ENCODE peak calls at places on chromosomes 5 and 9, in five cellular contexts. One of them, this sample, is unnamed.
A peak's percentile ranks its signal among the peaks of the same experiment; 100 is the strongest.

GRCh38 chr5:150000990-150001659 is 586 bp downstream of the HMGXB3 start:
- DNase-seq in pancreas: peak; percentile 29
- DNase-seq in mucosa of descending colon: peak; percentile 75
- DNase-seq in activated B cell treated with CpG ODN at 0.5 μM for 24 hours: no peak
- DNase-seq in transverse colon: peak; percentile 57
- DNase-seq in this sample: peak; percentile 57

GRCh38 chr9:4934976-4935672 is 49.9 kb upstream of the JAK2 start:
- DNase-seq in pancreas: no peak
- DNase-seq in mucosa of descending colon: no peak
- DNase-seq in activated B cell treated with CpG ODN at 0.5 μM for 24 hours: no peak
- DNase-seq in transverse colon: no peak
- DNase-seq in this sample: no peak

GRCh38 chr5:107633171-107633901 is 37.4 kb downstream of the EFNA5 start:
- DNase-seq in pancreas: no peak
- DNase-seq in mucosa of descending colon: peak; percentile 29
- DNase-seq in activated B cell treated with CpG ODN at 0.5 μM for 24 hours: no peak
- DNase-seq in transverse colon: no peak
- DNase-seq in this sample: no peak

GRCh38 chr9:137556069-137556838 is 4.6 kb downstream of the MRPL41 start:
- DNase-seq in pancreas: no peak
- DNase-seq in mucosa of descending colon: peak; percentile 75
- DNase-seq in activated B cell treated with CpG ODN at 0.5 μM for 24 hours: no peak
- DNase-seq in transverse colon: peak; percentile 65
- DNase-seq in this sample: no peak

GRCh38 chr9:88056876-88057275 is 81.4 kb downstream of the SPATA31C2 start:
- DNase-seq in pancreas: no peak
- DNase-seq in mucosa of descending colon: no peak
- DNase-seq in activated B cell treated with CpG ODN at 0.5 μM for 24 hours: no peak
- DNase-seq in transverse colon: no peak
- DNase-seq in this sample: no peak

GRCh38 chr9:107732781-107733529 is 243.4 kb upstream of the KLF4 start:
- DNase-seq in pancreas: peak; percentile 22
- DNase-seq in mucosa of descending colon: no peak
- DNase-seq in activated B cell treated with CpG ODN at 0.5 μM for 24 hours: no peak
- DNase-seq in transverse colon: no peak
- DNase-seq in this sample: no peak

GRCh38 chr5:149400304-149400703 is 21.2 kb upstream of the IL17B start:
- DNase-seq in pancreas: no peak
- DNase-seq in mucosa of descending colon: no peak
- DNase-seq in activated B cell treated with CpG ODN at 0.5 μM for 24 hours: no peak
- DNase-seq in transverse colon: no peak
- DNase-seq in this sample: peak; percentile 10

GRCh38 chr9:123883634-123884033 is 46.3 kb downstream of the DENND1A start:
- DNase-seq in pancreas: no peak
- DNase-seq in mucosa of descending colon: no peak
- DNase-seq in activated B cell treated with CpG ODN at 0.5 μM for 24 hours: no peak
- DNase-seq in transverse colon: no peak
- DNase-seq in this sample: no peak

GRCh38 chr5:176697929-176698520 is 50.7 kb downstream of the TSPAN17 start:
- DNase-seq in pancreas: no peak
- DNase-seq in mucosa of descending colon: no peak
- DNase-seq in activated B cell treated with CpG ODN at 0.5 μM for 24 hours: no peak
- DNase-seq in transverse colon: no peak
- DNase-seq in this sample: no peak

GRCh38 chr9:78807286-78807685 is 510.4 kb downstream of the PSAT1 start:
- DNase-seq in pancreas: no peak
- DNase-seq in mucosa of descending colon: no peak
- DNase-seq in activated B cell treated with CpG ODN at 0.5 μM for 24 hours: no peak
- DNase-seq in transverse colon: no peak
- DNase-seq in this sample: no peak

GRCh38 chr5:19406576-19407365 is 581.2 kb downstream of the CDH18 start:
- DNase-seq in pancreas: no peak
- DNase-seq in mucosa of descending colon: no peak
- DNase-seq in activated B cell treated with CpG ODN at 0.5 μM for 24 hours: no peak
- DNase-seq in transverse colon: no peak
- DNase-seq in this sample: no peak

GRCh38 chr9:18741880-18742279 is 267.9 kb downstream of the ADAMTSL1 start:
- DNase-seq in pancreas: no peak
- DNase-seq in mucosa of descending colon: no peak
- DNase-seq in activated B cell treated with CpG ODN at 0.5 μM for 24 hours: no peak
- DNase-seq in transverse colon: no peak
- DNase-seq in this sample: no peak

GRCh38 chr5:168315991-168316578 is 24.6 kb downstream of the WWC1 start:
- DNase-seq in pancreas: peak; percentile 74
- DNase-seq in mucosa of descending colon: peak; percentile 66
- DNase-seq in activated B cell treated with CpG ODN at 0.5 μM for 24 hours: no peak
- DNase-seq in transverse colon: peak; percentile 76
- DNase-seq in this sample: no peak

GRCh38 chr9:7906783-7907182 is 107.2 kb upstream of the DMAC1 start:
- DNase-seq in pancreas: no peak
- DNase-seq in mucosa of descending colon: no peak
- DNase-seq in activated B cell treated with CpG ODN at 0.5 μM for 24 hours: no peak
- DNase-seq in transverse colon: no peak
- DNase-seq in this sample: no peak

GRCh38 chr5:171308453-171309275 is at the start of gene TLX3:
- DNase-seq in pancreas: no peak
- DNase-seq in mucosa of descending colon: no peak
- DNase-seq in activated B cell treated with CpG ODN at 0.5 μM for 24 hours: no peak
- DNase-seq in transverse colon: no peak
- DNase-seq in this sample: no peak

GRCh38 chr5:109533847-109534272 is 124.1 kb upstream of the PJA2 start:
- DNase-seq in pancreas: no peak
- DNase-seq in mucosa of descending colon: no peak
- DNase-seq in activated B cell treated with CpG ODN at 0.5 μM for 24 hours: no peak
- DNase-seq in transverse colon: no peak
- DNase-seq in this sample: no peak

GRCh38 chr5:145834917-145835838 is at the start of gene PRELID2:
- DNase-seq in pancreas: peak; percentile 92
- DNase-seq in mucosa of descending colon: peak; percentile 96
- DNase-seq in activated B cell treated with CpG ODN at 0.5 μM for 24 hours: peak; percentile 55
- DNase-seq in transverse colon: peak; percentile 94
- DNase-seq in this sample: peak; percentile 62

GRCh38 chr9:33850677-33851076 is 33.7 kb downstream of the UBE2R2 start:
- DNase-seq in pancreas: peak; percentile 47
- DNase-seq in mucosa of descending colon: no peak
- DNase-seq in activated B cell treated with CpG ODN at 0.5 μM for 24 hours: no peak
- DNase-seq in transverse colon: no peak
- DNase-seq in this sample: no peak

GRCh38 chr5:92741906-92742305 is 839.1 kb downstream of the NR2F1-AS1 start:
- DNase-seq in pancreas: no peak
- DNase-seq in mucosa of descending colon: no peak
- DNase-seq in activated B cell treated with CpG ODN at 0.5 μM for 24 hours: no peak
- DNase-seq in transverse colon: no peak
- DNase-seq in this sample: no peak

GRCh38 chr9:72633966-72634365 is 112.6 kb downstream of the TMC1 start:
- DNase-seq in pancreas: no peak
- DNase-seq in mucosa of descending colon: no peak
- DNase-seq in activated B cell treated with CpG ODN at 0.5 μM for 24 hours: no peak
- DNase-seq in transverse colon: no peak
- DNase-seq in this sample: no peak

GRCh38 chr5:68368686-68369359 is 153.3 kb downstream of the PIK3R1 start:
- DNase-seq in pancreas: no peak
- DNase-seq in mucosa of descending colon: no peak
- DNase-seq in activated B cell treated with CpG ODN at 0.5 μM for 24 hours: no peak
- DNase-seq in transverse colon: no peak
- DNase-seq in this sample: no peak

GRCh38 chr5:134649163-134649916 is 755 bp downstream of the SEC24A start:
- DNase-seq in pancreas: peak; percentile 33
- DNase-seq in mucosa of descending colon: no peak
- DNase-seq in activated B cell treated with CpG ODN at 0.5 μM for 24 hours: no peak
- DNase-seq in transverse colon: no peak
- DNase-seq in this sample: no peak

GRCh38 chr9:91676042-91676441 is 252.4 kb upstream of the NFIL3 start:
- DNase-seq in pancreas: no peak
- DNase-seq in mucosa of descending colon: no peak
- DNase-seq in activated B cell treated with CpG ODN at 0.5 μM for 24 hours: no peak
- DNase-seq in transverse colon: no peak
- DNase-seq in this sample: no peak

GRCh38 chr9:92141144-92142129 is 26.2 kb upstream of the SPTLC1 start:
- DNase-seq in pancreas: no peak
- DNase-seq in mucosa of descending colon: peak; percentile 43
- DNase-seq in activated B cell treated with CpG ODN at 0.5 μM for 24 hours: no peak
- DNase-seq in transverse colon: no peak
- DNase-seq in this sample: no peak

GRCh38 chr5:56247596-56247995 is 14.5 kb upstream of the ANKRD55 start:
- DNase-seq in pancreas: no peak
- DNase-seq in mucosa of descending colon: no peak
- DNase-seq in activated B cell treated with CpG ODN at 0.5 μM for 24 hours: no peak
- DNase-seq in transverse colon: no peak
- DNase-seq in this sample: no peak

GRCh38 chr9:85112933-85113418 is 443.4 kb downstream of the NTRK2 start:
- DNase-seq in pancreas: no peak
- DNase-seq in mucosa of descending colon: no peak
- DNase-seq in activated B cell treated with CpG ODN at 0.5 μM for 24 hours: no peak
- DNase-seq in transverse colon: no peak
- DNase-seq in this sample: no peak

GRCh38 chr5:176418251-176418650 is 1.9 kb upstream of the CLTB start:
- DNase-seq in pancreas: no peak
- DNase-seq in mucosa of descending colon: no peak
- DNase-seq in activated B cell treated with CpG ODN at 0.5 μM for 24 hours: no peak
- DNase-seq in transverse colon: peak; percentile 61
- DNase-seq in this sample: no peak

GRCh38 chr5:180375955-180376354 is 22.8 kb upstream of the GFPT2 start:
- DNase-seq in pancreas: no peak
- DNase-seq in mucosa of descending colon: no peak
- DNase-seq in activated B cell treated with CpG ODN at 0.5 μM for 24 hours: no peak
- DNase-seq in transverse colon: no peak
- DNase-seq in this sample: no peak

GRCh38 chr5:121962347-121962670 is 534 bp downstream of the SRFBP1 start:
- DNase-seq in pancreas: no peak
- DNase-seq in mucosa of descending colon: no peak
- DNase-seq in activated B cell treated with CpG ODN at 0.5 μM for 24 hours: no peak
- DNase-seq in transverse colon: no peak
- DNase-seq in this sample: no peak

GRCh38 chr9:129781991-129782390 is 21.0 kb upstream of the TOR1B start:
- DNase-seq in pancreas: no peak
- DNase-seq in mucosa of descending colon: no peak
- DNase-seq in activated B cell treated with CpG ODN at 0.5 μM for 24 hours: no peak
- DNase-seq in transverse colon: no peak
- DNase-seq in this sample: no peak

GRCh38 chr9:123360161-123361085 is 4.4 kb downstream of the CRB2 start:
- DNase-seq in pancreas: peak; percentile 78
- DNase-seq in mucosa of descending colon: peak; percentile 92
- DNase-seq in activated B cell treated with CpG ODN at 0.5 μM for 24 hours: peak; percentile 52
- DNase-seq in transverse colon: peak; percentile 87
- DNase-seq in this sample: no peak

GRCh38 chr5:52947208-52947607 is 41.9 kb upstream of the ITGA2 start:
- DNase-seq in pancreas: no peak
- DNase-seq in mucosa of descending colon: no peak
- DNase-seq in activated B cell treated with CpG ODN at 0.5 μM for 24 hours: no peak
- DNase-seq in transverse colon: no peak
- DNase-seq in this sample: no peak

GRCh38 chr9:131976157-131976740 is 103.4 kb downstream of the MED27 start:
- DNase-seq in pancreas: no peak
- DNase-seq in mucosa of descending colon: no peak
- DNase-seq in activated B cell treated with CpG ODN at 0.5 μM for 24 hours: no peak
- DNase-seq in transverse colon: no peak
- DNase-seq in this sample: no peak

GRCh38 chr9:75200892-75201470 is 112.7 kb downstream of the OSTF1 start:
- DNase-seq in pancreas: no peak
- DNase-seq in mucosa of descending colon: no peak
- DNase-seq in activated B cell treated with CpG ODN at 0.5 μM for 24 hours: no peak
- DNase-seq in transverse colon: no peak
- DNase-seq in this sample: no peak

GRCh38 chr5:173057062-173057924 is 1.1 kb downstream of the CREBRF start:
- DNase-seq in pancreas: peak; percentile 98
- DNase-seq in mucosa of descending colon: peak; percentile 99
- DNase-seq in activated B cell treated with CpG ODN at 0.5 μM for 24 hours: peak; percentile 98
- DNase-seq in transverse colon: peak; percentile 99
- DNase-seq in this sample: peak; percentile 99
- TF ChIP-seq CTCF in pancreas: no peak
- TF ChIP-seq CTCF in mucosa of descending colon: no peak
- TF ChIP-seq CTCF in activated B cell treated with CpG ODN at 0.5 μM for 24 hours: no peak
- TF ChIP-seq CTCF in transverse colon: peak; percentile 13
- TF ChIP-seq CTCF in this sample: no peak

GRCh38 chr5:120813551-120813950 is 349.5 kb downstream of the PRR16 start:
- DNase-seq in pancreas: no peak
- DNase-seq in mucosa of descending colon: no peak
- DNase-seq in activated B cell treated with CpG ODN at 0.5 μM for 24 hours: no peak
- DNase-seq in transverse colon: no peak
- DNase-seq in this sample: no peak

GRCh38 chr5:120818128-120818527 is 354.0 kb downstream of the PRR16 start:
- DNase-seq in pancreas: no peak
- DNase-seq in mucosa of descending colon: no peak
- DNase-seq in activated B cell treated with CpG ODN at 0.5 μM for 24 hours: no peak
- DNase-seq in transverse colon: no peak
- DNase-seq in this sample: no peak

GRCh38 chr5:120817044-120817985 is 353.2 kb downstream of the PRR16 start:
- DNase-seq in pancreas: no peak
- DNase-seq in mucosa of descending colon: no peak
- DNase-seq in activated B cell treated with CpG ODN at 0.5 μM for 24 hours: no peak
- DNase-seq in transverse colon: no peak
- DNase-seq in this sample: no peak
- TF ChIP-seq CTCF in pancreas: no peak
- TF ChIP-seq CTCF in mucosa of descending colon: no peak
- TF ChIP-seq CTCF in activated B cell treated with CpG ODN at 0.5 μM for 24 hours: no peak
- TF ChIP-seq CTCF in transverse colon: no peak
- TF ChIP-seq CTCF in this sample: no peak

GRCh38 chr9:135478858-135479468 is 619 bp upstream of the PPP1R26 start:
- DNase-seq in pancreas: peak; percentile 70
- DNase-seq in mucosa of descending colon: peak; percentile 77
- DNase-seq in activated B cell treated with CpG ODN at 0.5 μM for 24 hours: peak; percentile 25
- DNase-seq in transverse colon: peak; percentile 75
- DNase-seq in this sample: no peak
- TF ChIP-seq CTCF in pancreas: no peak
- TF ChIP-seq CTCF in mucosa of descending colon: no peak
- TF ChIP-seq CTCF in activated B cell treated with CpG ODN at 0.5 μM for 24 hours: no peak
- TF ChIP-seq CTCF in transverse colon: no peak
- TF ChIP-seq CTCF in this sample: peak; percentile 15

GRCh38 chr5:15499528-15500325 is at the start of gene FBXL7:
- DNase-seq in pancreas: no peak
- DNase-seq in mucosa of descending colon: peak; percentile 65
- DNase-seq in activated B cell treated with CpG ODN at 0.5 μM for 24 hours: no peak
- DNase-seq in transverse colon: peak; percentile 55
- DNase-seq in this sample: no peak
- TF ChIP-seq CTCF in pancreas: no peak
- TF ChIP-seq CTCF in mucosa of descending colon: no peak
- TF ChIP-seq CTCF in activated B cell treated with CpG ODN at 0.5 μM for 24 hours: no peak
- TF ChIP-seq CTCF in transverse colon: no peak
- TF ChIP-seq CTCF in this sample: no peak

DNA sequence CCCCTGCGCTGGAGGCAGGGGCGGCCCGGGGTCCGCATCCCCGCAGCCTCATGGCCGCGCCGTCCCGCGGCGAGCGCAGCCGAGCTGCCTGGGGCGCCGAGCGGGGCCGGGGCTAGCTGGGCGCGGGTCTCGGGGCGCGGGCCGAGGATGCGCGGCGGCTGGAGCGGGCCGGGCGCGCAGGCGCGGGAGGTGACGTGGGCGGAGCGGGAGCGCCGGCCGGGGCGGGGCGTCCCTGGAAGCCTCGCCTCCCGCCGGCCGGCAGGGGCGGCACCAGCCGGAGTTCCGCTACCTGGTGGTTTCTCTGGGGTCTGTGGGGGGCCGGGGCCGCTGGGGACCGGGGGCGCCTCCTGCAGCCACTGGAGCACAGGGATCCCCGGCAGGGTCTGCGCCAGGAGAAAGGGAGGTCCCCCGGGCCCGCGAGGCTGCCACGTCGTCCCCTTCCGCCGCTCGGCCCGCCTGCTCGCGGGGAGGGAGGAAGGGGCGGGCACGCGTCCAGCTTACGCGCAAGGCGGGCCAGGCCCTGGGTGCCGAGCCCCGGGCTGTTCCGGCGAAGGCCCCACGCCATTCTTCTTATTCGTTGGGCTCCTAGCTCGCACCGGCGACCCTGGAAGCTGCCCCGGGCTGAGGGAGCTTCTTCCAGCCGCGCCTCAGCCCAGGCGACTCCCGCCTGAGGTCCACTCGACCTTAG is at the start of gene LPCAT1:
- DNase-seq in pancreas: peak; percentile 60
- DNase-seq in mucosa of descending colon: peak; percentile 87
- DNase-seq in activated B cell treated with CpG ODN at 0.5 μM for 24 hours: peak; percentile 91
- DNase-seq in transverse colon: peak; percentile 79
- DNase-seq in this sample: peak; percentile 71
- TF ChIP-seq CTCF in pancreas: no peak
- TF ChIP-seq CTCF in mucosa of descending colon: no peak
- TF ChIP-seq CTCF in activated B cell treated with CpG ODN at 0.5 μM for 24 hours: no peak
- TF ChIP-seq CTCF in transverse colon: peak; percentile 36
- TF ChIP-seq CTCF in this sample: no peak

This sample was measured in CD14-positive monocyte.